ENCODE peak calls at places on chromosomes 11 and 22, in four cellular contexts. One of them, this sample, is unnamed.

GRCh38 chr22:33447733-33448132 is 389.6 kb upstream of the SYN3 start:
- DNase-seq in neural progenitor cell: no peak
- DNase-seq in anterior cingulate cortex: no peak
- DNase-seq in NCI-H2029: no peak
- DNase-seq in this sample: no peak

GRCh38 chr11:105937738-105938137 is 84.3 kb downstream of the MSANTD4 start:
- DNase-seq in neural progenitor cell: no peak
- DNase-seq in anterior cingulate cortex: peak
- DNase-seq in NCI-H2029: peak
- DNase-seq in this sample: no peak

GRCh38 chr11:75072582-75072981 is 24.1 kb downstream of the OR2AT4 start:
- DNase-seq in neural progenitor cell: peak
- DNase-seq in anterior cingulate cortex: no peak
- DNase-seq in NCI-H2029: no peak
- DNase-seq in this sample: no peak

GRCh38 chr11:79054636-79055035 is 386.2 kb downstream of the TENM4 start:
- DNase-seq in neural progenitor cell: no peak
- DNase-seq in anterior cingulate cortex: no peak
- DNase-seq in NCI-H2029: no peak
- DNase-seq in this sample: no peak

GRCh38 chr11:128701086-128701485 is 7.2 kb downstream of the FLI1 start:
- DNase-seq in neural progenitor cell: no peak
- DNase-seq in anterior cingulate cortex: no peak
- DNase-seq in NCI-H2029: no peak
- DNase-seq in this sample: no peak

GRCh38 chr11:61776561-61777075 is 15.8 kb downstream of the TMEM258 start:
- DNase-seq in neural progenitor cell: peak
- DNase-seq in anterior cingulate cortex: peak
- DNase-seq in NCI-H2029: peak
- DNase-seq in this sample: no peak

GRCh38 chr11:36213050-36213840 is 76.0 kb downstream of the COMMD9 start:
- DNase-seq in neural progenitor cell: peak
- DNase-seq in anterior cingulate cortex: peak
- DNase-seq in NCI-H2029: no peak
- DNase-seq in this sample: no peak

GRCh38 chr22:22696104-22696503 is 51.7 kb downstream of the GGTLC2 start:
- DNase-seq in neural progenitor cell: no peak
- DNase-seq in anterior cingulate cortex: no peak
- DNase-seq in NCI-H2029: no peak
- DNase-seq in this sample: no peak

GRCh38 chr22:23079240-23079768 is 9.0 kb downstream of the GNAZ start:
- DNase-seq in neural progenitor cell: no peak
- DNase-seq in anterior cingulate cortex: no peak
- DNase-seq in NCI-H2029: no peak
- DNase-seq in this sample: no peak

This sample was measured in SHP77 treated with DMSO at 0.1 percent for 48 hours.